ENCODE peak calls at places on chromosomes 12 and 14, in four cellular contexts. H is cerebellum; M is mucosa of descending colon; N is activated CD4-positive, alpha-beta T cell treated with anti-CD3 and anti-CD28 coated beads for 4 hours. X is an unnamed sample.

GRCh38 chr12:116381744-116382455 is 104.4 kb upstream of the MED13L start:
- DNase-seq in H (no peak), M (no peak), N (no peak), X (no peak)

GRCh38 chr14:70901218-70901772 is 6.0 kb upstream of the PCNX1 start:
- DNase-seq in H (no peak), M (no peak), N (no peak), X (no peak)

GRCh38 chr14:72883963-72884362 is 9.9 kb downstream of the DPF3 start:
- DNase-seq in H (no peak), M (no peak), N (no peak), X (no peak)

GRCh38 chr14:23567186-23568020 is at the start of gene AP1G2:
- DNase-seq in H (peak), M (peak), N (peak), X (peak)

GRCh38 chr12:96327889-96328288 is 72.3 kb downstream of the CDK17 start:
- DNase-seq in H (no peak), M (no peak), N (no peak), X (no peak)

GRCh38 chr12:67193705-67194104 is 75.5 kb upstream of the CAND1 start:
- DNase-seq in H (no peak), M (peak), N (no peak), X (no peak)

GRCh38 chr12:51763743-51764142 is 84.8 kb downstream of the FIGNL2 start:
- DNase-seq in H (no peak), M (no peak), N (no peak), X (no peak)

GRCh38 chr12:94186461-94187237 is 38.3 kb downstream of the PLXNC1 start:
- DNase-seq in H (peak), M (no peak), N (no peak), X (no peak)

GRCh38 chr14:61476737-61477410 is 155.5 kb downstream of the PRKCH start:
- DNase-seq in H (no peak), M (peak), N (peak), X (peak)

GRCh38 chr12:1978078-1978477 is 26.2 kb downstream of the DCP1B start:
- DNase-seq in H (no peak), M (no peak), N (no peak), X (no peak)

GRCh38 chr12:113251404-113252070 is 30.3 kb downstream of the TPCN1 start:
- DNase-seq in H (no peak), M (no peak), N (no peak), X (no peak)

GRCh38 chr12:57280234-57281062 is 29.5 kb upstream of the STAC3 start:
- DNase-seq in H (no peak), M (peak), N (peak), X (peak)

GRCh38 chr12:68140576-68140975 is 19.0 kb downstream of the IFNG start:
- DNase-seq in H (no peak), M (no peak), N (no peak), X (no peak)

GRCh38 chr12:27619308-27619707 is 76.9 kb upstream of the REP15 start:
- DNase-seq in H (no peak), M (no peak), N (no peak), X (no peak)

GRCh38 chr12:90589966-90590365 is 365.0 kb downstream of the CCER1 start:
- DNase-seq in H (no peak), M (no peak), N (no peak), X (no peak)

GRCh38 chr12:26630546-26631027 is 202.4 kb downstream of the ITPR2 start:
- DNase-seq in H (no peak), M (no peak), N (no peak), X (no peak)

GRCh38 chr14:63991833-63992232 is 139.0 kb downstream of the SYNE2 start:
- DNase-seq in H (no peak), M (no peak), N (no peak), X (no peak)

GRCh38 chr12:110531741-110532333 is 29.7 kb downstream of the RAD9B start:
- DNase-seq in H (peak), M (no peak), N (no peak), X (no peak)

GRCh38 chr14:70871863-70872677 is 35.2 kb upstream of the PCNX1 start:
- DNase-seq in H (no peak), M (no peak), N (no peak), X (no peak)

GRCh38 chr14:54047645-54048308 is 91.2 kb upstream of the BMP4 start:
- DNase-seq in H (no peak), M (no peak), N (no peak), X (no peak)